ENCODE peak calls at places on chromosomes 7 and 10, in seven cellular contexts. S is BE2C, D is ovary, N is GM06990, L is heart left ventricle, U is tibial artery, W is IMR-90. T is an unnamed sample. For H3K36me3, the result is how much of the 10 kb centered on the place peaks cover.

GRCh38 chr7:30005511-30005910 is 15.9 kb upstream of the SCRN1 start:
- DNase-seq in S (no peak), D (no peak), N (no peak), L (no peak), U (no peak), W (no peak), T (no peak)

GRCh38 chr7:30206942-30207341 is 72.2 kb downstream of the MTURN start:
- DNase-seq in S (no peak), D (no peak), N (no peak), L (no peak), U (no peak), W (no peak), T (no peak)

GRCh38 chr7:149245244-149245643 is 5.8 kb downstream of the ZNF212 start:
- DNase-seq in S (no peak), D (no peak), N (no peak), L (no peak), U (no peak), W (peak), T (no peak)

GRCh38 chr10:126455036-126455765 is 66.9 kb upstream of the ADAM12 start:
- DNase-seq in S (no peak), D (no peak), N (no peak), L (no peak), U (no peak), W (no peak), T (no peak)

GRCh38 chr7:102387064-102387463 is 9.1 kb upstream of the PRKRIP1 start:
- DNase-seq in S (no peak), D (no peak), N (no peak), L (no peak), U (no peak), W (no peak), T (no peak)

GRCh38 chr7:121676168-121676567 is 196.8 kb upstream of the PTPRZ1 start:
- DNase-seq in S (no peak), D (no peak), N (no peak), L (no peak), U (no peak), W (no peak), T (no peak)

GRCh38 chr7:92722541-92722940 is 113.8 kb downstream of the CDK6 start:
- DNase-seq in S (no peak), D (no peak), N (no peak), L (no peak), U (no peak), W (peak), T (no peak)

GRCh38 chr7:81339946-81340345 is 421.1 kb upstream of the SEMA3C start:
- DNase-seq in S (no peak), D (no peak), N (no peak), L (no peak), U (no peak), W (peak), T (no peak)

GRCh38 chr10:36187382-36188042 is 545.4 kb upstream of the FZD8 start:
- DNase-seq in S (no peak), D (no peak), N (no peak), L (no peak), U (no peak), W (no peak), T (no peak)

GRCh38 chr10:125094826-125095225 is 65.5 kb downstream of the CTBP2 start:
- DNase-seq in S (no peak), D (peak), N (no peak), L (no peak), U (peak), W (no peak), T (no peak)

GRCh38 chr7:132581431-132581830 is 5.2 kb upstream of the PLXNA4 start:
- DNase-seq in S (no peak), D (no peak), N (no peak), L (no peak), U (no peak), W (no peak), T (no peak)

GRCh38 chr7:51123322-51124021 is 193.1 kb downstream of the COBL start:
- DNase-seq in S (no peak), D (no peak), N (no peak), L (no peak), U (no peak), W (peak), T (no peak)

GRCh38 chr10:103193107-103193819 is at the start of gene NT5C2:
- DNase-seq in S (peak), D (peak), N (peak), L (peak), U (peak), W (peak), T (peak)

GRCh38 chr7:4265676-4266075 is 416.4 kb upstream of the FOXK1 start:
- DNase-seq in S (no peak), D (no peak), N (no peak), L (no peak), U (no peak), W (no peak), T (no peak)

GRCh38 chr7:87016606-87017005 is 42.8 kb downstream of the ELAPOR2 start:
- DNase-seq in S (no peak), D (no peak), N (no peak), L (no peak), U (no peak), W (no peak), T (no peak)

GRCh38 chr7:74267756-74268565 is 13.8 kb upstream of the RFC2 start:
- DNase-seq in S (no peak), D (no peak), N (no peak), L (no peak), U (no peak), W (no peak), T (no peak)

GRCh38 chr7:133196872-133197612 is 55.8 kb upstream of the EXOC4 start:
- DNase-seq in S (no peak), D (no peak), N (no peak), L (no peak), U (no peak), W (no peak), T (no peak)

GRCh38 chr7:25669954-25670841 is 441.9 kb upstream of the NPVF start:
- DNase-seq in S (no peak), D (no peak), N (no peak), L (no peak), U (peak), W (no peak), T (no peak)

GRCh38 chr7:10225265-10225664 is 748.4 kb upstream of the PHF14 start:
- DNase-seq in S (no peak), D (no peak), N (no peak), L (no peak), U (no peak), W (no peak), T (no peak)

GRCh38 chr7:95396136-95397032 is at the start of gene PON3:
- DNase-seq in S (no peak), D (peak), N (peak), L (no peak), U (no peak), W (no peak), T (peak)

GRCh38 chr7:151411551-151411950 is 1.7 kb upstream of the WDR86 start:
- DNase-seq in S (no peak), D (no peak), N (no peak), L (no peak), U (no peak), W (no peak), T (peak)

GRCh38 chr7:121273467-121274167 is 55.2 kb upstream of the WNT16 start:
- DNase-seq in S (no peak), D (no peak), N (no peak), L (no peak), U (no peak), W (peak), T (no peak)

GRCh38 chr7:157686285-157686894 is 349.6 kb downstream of the DNAJB6 start:
- DNase-seq in S (no peak), D (no peak), N (no peak), L (no peak), U (peak), W (no peak), T (no peak)

GRCh38 chr7:1678571-1679325 is 8.7 kb downstream of the ELFN1 start:
- DNase-seq in S (no peak), D (no peak), N (no peak), L (peak), U (peak), W (no peak), T (no peak)

GRCh38 chr7:76071316-76072242 is 23.7 kb downstream of the MDH2 start:
- DNase-seq in S (no peak), D (peak), N (no peak), L (peak), U (no peak), W (peak), T (no peak)

GRCh38 chr10:60606343-60607080 is 171.8 kb upstream of the CDK1 start:
- DNase-seq in S (no peak), D (no peak), N (no peak), L (no peak), U (no peak), W (peak), T (no peak)

GRCh38 chr10:100670828-100671479 is 74.4 kb upstream of the PAX2 start:
- DNase-seq in S (peak), D (no peak), N (peak), L (no peak), U (no peak), W (no peak), T (peak)

GRCh38 chr10:108461976-108462375 is 1297.5 kb upstream of the SORCS1 start:
- DNase-seq in S (no peak), D (no peak), N (no peak), L (no peak), U (no peak), W (no peak), T (no peak)

GRCh38 chr7:103824251-103824650 is 165.2 kb downstream of the RELN start:
- DNase-seq in S (peak), D (no peak), N (no peak), L (no peak), U (no peak), W (no peak), T (no peak)

GRCh38 chr7:12802070-12802469 is 114.6 kb downstream of the ARL4A start:
- DNase-seq in S (no peak), D (no peak), N (no peak), L (no peak), U (no peak), W (no peak), T (no peak)

GRCh38 chr10:133159950-133160812 is at the start of gene KNDC1:
- DNase-seq in S (peak), D (peak), N (no peak), L (no peak), U (peak), W (peak), T (no peak)

GRCh38 chr7:78363866-78364265 is 565.3 kb downstream of the PHTF2 start:
- DNase-seq in S (no peak), D (no peak), N (no peak), L (no peak), U (no peak), W (no peak), T (no peak)
- TF ChIP-seq CTCF in S (no peak), D (no peak), N (no peak), L (no peak), U (no peak), W (no peak), T (no peak)

DNA sequence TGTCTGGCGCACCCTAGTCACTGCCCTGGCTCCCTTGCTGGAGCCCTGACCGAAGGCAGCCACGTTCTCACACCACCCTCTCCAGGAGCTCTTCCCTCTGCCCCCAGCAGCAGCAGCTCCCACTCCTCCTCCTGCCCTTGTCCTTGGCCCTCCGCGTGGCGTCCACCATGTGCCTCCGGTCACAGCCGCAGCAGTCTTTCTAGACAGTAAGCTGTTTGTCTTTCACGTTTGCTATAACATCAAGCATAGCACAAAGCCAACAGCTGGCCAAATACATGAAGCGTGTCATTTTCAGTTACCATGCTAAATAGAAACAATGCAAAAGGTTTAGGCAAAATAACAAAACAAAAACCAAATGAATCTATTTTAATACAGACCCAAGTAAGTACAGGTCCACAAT is 3.3 kb downstream of the PITRM1 start:
- DNase-seq in S (no peak), D (no peak), N (peak), L (no peak), U (no peak), W (no peak), T (no peak)
- H3K36me3 ChIP-seq in S (under half), D (under half), N (under half), L (under half), U (half or more), W (under half), T (under half)

GRCh38 chr7:139044813-139045794 is 9.3 kb upstream of the ZC3HAV1L start:
- DNase-seq in S (no peak), D (no peak), N (no peak), L (no peak), U (no peak), W (no peak), T (no peak)
- H3K4me3 ChIP-seq in S (no peak), D (no peak), N (no peak), L (no peak), U (no peak), W (no peak), T (no peak)

GRCh38 chr7:119482209-119482608 is 790.8 kb upstream of the KCND2 start:
- DNase-seq in S (peak), D (no peak), N (peak), L (no peak), U (no peak), W (no peak), T (no peak)
- TF ChIP-seq CTCF in S (peak), D (no peak), N (peak), L (no peak), U (no peak), W (no peak), T (no peak)

GRCh38 chr7:44761207-44762161 is 12.8 kb downstream of the ZMIZ2 start:
- DNase-seq in S (peak), D (peak), N (no peak), L (peak), U (no peak), W (no peak), T (peak)

GRCh38 chr7:44764081-44764480 is 15.4 kb downstream of the ZMIZ2 start:
- DNase-seq in S (no peak), D (no peak), N (no peak), L (no peak), U (no peak), W (no peak), T (no peak)

GRCh38 chr7:44764665-44765578 is 16.3 kb downstream of the ZMIZ2 start:
- DNase-seq in S (no peak), D (no peak), N (no peak), L (no peak), U (no peak), W (no peak), T (no peak)

GRCh38 chr7:44762300-44762699 is 13.7 kb downstream of the ZMIZ2 start:
- DNase-seq in S (no peak), D (no peak), N (no peak), L (no peak), U (no peak), W (no peak), T (no peak)

DNA sequence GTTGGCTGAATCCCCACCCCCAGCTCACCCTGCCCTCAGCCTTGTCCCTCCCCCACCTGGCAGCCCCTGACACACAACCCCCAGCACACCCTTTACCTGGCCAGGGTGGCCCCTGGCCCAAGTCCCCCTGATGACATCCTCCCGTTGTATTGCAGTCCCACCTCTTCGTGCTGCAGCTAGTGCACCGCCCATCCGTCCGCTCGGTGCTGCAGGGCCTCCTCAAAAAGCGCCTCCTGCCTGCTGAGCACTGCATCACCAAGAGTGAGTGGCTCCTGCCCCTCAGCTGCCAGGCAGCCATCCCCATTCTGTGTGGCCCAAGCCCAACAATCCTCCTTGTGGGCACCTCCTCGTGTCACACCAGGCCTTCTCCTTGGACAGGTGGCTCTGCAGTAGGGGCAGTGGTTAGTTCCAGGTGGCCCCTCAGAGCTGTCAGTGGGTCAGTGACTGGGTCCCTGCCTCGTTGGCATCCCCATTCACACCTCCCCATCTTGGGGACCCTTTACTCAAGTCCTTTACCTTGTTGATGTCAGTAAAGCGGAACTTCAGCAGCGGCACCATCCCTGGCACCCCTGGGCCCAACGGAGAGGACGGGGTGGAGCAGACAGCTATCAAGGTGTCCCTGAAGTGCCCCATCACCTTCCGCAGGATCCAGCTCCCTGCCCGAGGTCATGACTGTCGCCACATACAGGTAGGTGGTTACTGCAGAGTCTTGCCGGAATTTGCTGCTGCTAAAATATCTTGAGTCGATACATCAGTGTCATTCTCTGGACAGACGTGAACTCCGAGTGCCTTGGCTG is 14.3 kb downstream of the ZMIZ2 start:
- DNase-seq in S (no peak), D (no peak), N (no peak), L (no peak), U (no peak), W (no peak), T (no peak)
- H3K36me3 ChIP-seq in S (under half), D (under half), N (half or more), L (under half), U (half or more), W (half or more), T (under half)

DNA sequence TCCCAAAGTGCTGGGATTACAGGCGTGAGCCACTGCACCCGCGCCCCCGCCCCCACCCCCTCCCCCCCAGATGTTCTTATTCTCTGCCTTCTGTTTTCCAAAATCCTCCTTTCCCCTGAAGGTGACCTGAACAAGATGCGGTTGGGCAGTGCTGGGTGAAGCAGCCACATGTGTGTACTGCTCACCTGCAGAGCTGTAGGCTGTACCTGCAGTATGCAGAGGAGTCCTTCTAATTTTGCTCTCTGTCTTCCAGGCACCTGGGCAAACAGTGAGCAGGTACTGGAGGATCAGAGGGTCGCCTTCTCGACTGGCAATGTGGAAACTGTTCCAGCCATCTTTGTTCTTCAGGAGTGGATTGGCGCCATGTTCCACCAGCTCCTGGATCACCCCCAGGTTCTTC is 2.1 kb downstream of the ANKRD16 start:
- DNase-seq in S (no peak), D (no peak), N (no peak), L (no peak), U (peak), W (no peak), T (no peak)
- H3K4me3 ChIP-seq in S (no peak), D (no peak), N (no peak), L (no peak), U (no peak), W (no peak), T (no peak)

GRCh38 chr10:71286521-71287294 is 32.4 kb upstream of the SLC29A3 start:
- DNase-seq in S (no peak), D (no peak), N (no peak), L (no peak), U (no peak), W (no peak), T (peak)

GRCh38 chr10:71283410-71283809 is 35.6 kb upstream of the SLC29A3 start:
- DNase-seq in S (no peak), D (no peak), N (no peak), L (no peak), U (no peak), W (no peak), T (no peak)

GRCh38 chr10:71284544-71285179 is 34.4 kb upstream of the SLC29A3 start:
- DNase-seq in S (no peak), D (no peak), N (no peak), L (no peak), U (no peak), W (no peak), T (no peak)

GRCh38 chr10:71285986-71286385 is 33.1 kb upstream of the SLC29A3 start:
- DNase-seq in S (no peak), D (no peak), N (no peak), L (no peak), U (no peak), W (no peak), T (no peak)

GRCh38 chr10:71285180-71285545 is 33.9 kb upstream of the SLC29A3 start:
- DNase-seq in S (peak), D (peak), N (no peak), L (no peak), U (no peak), W (peak), T (no peak)
- TF ChIP-seq CTCF in S (peak), D (peak), N (peak), L (peak), U (peak), W (peak), T (peak)

DNA sequence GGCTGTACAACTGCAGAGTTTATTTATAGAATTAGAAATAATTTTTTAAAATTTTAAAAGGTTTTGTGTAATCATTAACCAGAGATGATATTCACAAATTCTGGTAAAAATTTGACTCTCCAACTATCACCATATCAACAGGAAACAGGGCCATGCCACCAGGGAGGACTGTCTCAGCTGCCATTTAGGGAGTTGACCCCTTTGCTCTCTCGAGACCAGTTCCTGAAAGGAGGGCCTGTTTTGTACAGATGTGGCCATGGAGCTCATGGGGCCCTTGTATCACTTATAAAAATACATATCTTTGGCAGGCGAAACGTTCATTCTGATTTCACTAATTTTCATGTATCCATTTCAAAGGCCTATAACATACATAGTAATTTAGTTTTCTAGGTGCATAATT is 20.3 kb downstream of the H2AZ2 start:
- DNase-seq in S (no peak), D (no peak), N (no peak), L (no peak), U (no peak), W (no peak), T (no peak)
- H3K36me3 ChIP-seq in S (half or more), D (under half), N (under half), L (under half), U (half or more), W (under half), T (under half)